ENCODE peak calls at places on chromosomes 2 and 18, in five cellular contexts. U, O, W, N and K are unnamed samples.

GRCh38 chr2:160324161-160324768 is 124.2 kb upstream of the ITGB6 start:
- DNase-seq in N (peak; percentile 61), W (peak; percentile 71), O (peak; percentile 48), U (peak; percentile 32), K (no peak)

GRCh38 chr18:76450912-76451421 is 44.1 kb downstream of the ZNF516 start:
- DNase-seq in O (no peak), W (peak; percentile 49), U (no peak), N (peak; percentile 74), K (no peak)

GRCh38 chr2:224861266-224861665 is 145.1 kb upstream of the CCDC195 start:
- DNase-seq in N (no peak), W (no peak), O (no peak), U (no peak), K (no peak)

GRCh38 chr2:119311831-119312230 is 54.8 kb downstream of the C2orf76 start:
- DNase-seq in U (no peak), N (no peak), W (no peak), O (no peak), K (no peak)

GRCh38 chr2:232513389-232513788 is 6.8 kb upstream of the PRSS56 start:
- DNase-seq in W (no peak), U (no peak), O (no peak), N (no peak), K (no peak)

GRCh38 chr18:46220116-46220515 is 115.9 kb downstream of the HAUS1 start:
- DNase-seq in N (no peak), W (peak; percentile 67), O (no peak), U (no peak), K (no peak)

GRCh38 chr2:39508243-39508642 is 71.2 kb upstream of the MAP4K3 start:
- DNase-seq in W (no peak), N (no peak), U (no peak), O (no peak), K (no peak)

GRCh38 chr2:108491848-108492247 is 42.4 kb upstream of the LIMS1 start:
- DNase-seq in O (no peak), N (no peak), U (no peak), W (no peak), K (no peak)